ENCODE peak calls at places on chromosomes 7 and 10, in four cellular contexts. K, H, S and N are unnamed samples. For H3K4me1, the result is how much of the 10 kb centered on the place peaks cover.

GRCh38 chr10:72297281-72297967 is 23.7 kb downstream of the DDIT4 start:
- DNase-seq in K (peak), H (peak), S (peak), N (peak)

GRCh38 chr7:33179519-33179918 is 50.2 kb downstream of the BBS9 start:
- DNase-seq in K (no peak), H (no peak), S (no peak), N (no peak)

GRCh38 chr10:22002531-22003110 is 909 bp downstream of the DNAJC1 start:
- DNase-seq in K (no peak), H (no peak), S (no peak), N (peak)

GRCh38 chr10:48490576-48491345 is 114.1 kb downstream of the ARHGAP22 start:
- DNase-seq in K (no peak), H (no peak), S (no peak), N (no peak)

GRCh38 chr10:24444337-24444736 is 235.4 kb downstream of the KIAA1217 start:
- DNase-seq in K (no peak), H (no peak), S (no peak), N (no peak)

GRCh38 chr7:28089120-28089714 is 91.4 kb downstream of the JAZF1 start:
- DNase-seq in K (no peak), H (no peak), S (no peak), N (no peak)

GRCh38 chr7:24828871-24829661 is 71.8 kb upstream of the GSDME start:
- DNase-seq in K (no peak), H (no peak), S (peak), N (peak)

GRCh38 chr7:54330216-54330800 is 211.9 kb upstream of the VSTM2A start:
- DNase-seq in K (no peak), H (no peak), S (no peak), N (no peak)

GRCh38 chr7:66500087-66500486 is 128.6 kb upstream of the KCTD7 start:
- DNase-seq in K (no peak), H (peak), S (no peak), N (no peak)

GRCh38 chr7:2658941-2659340 is 27.2 kb downstream of the TTYH3 start:
- DNase-seq in K (no peak), H (no peak), S (no peak), N (no peak)

GRCh38 chr10:7475046-7475860 is 64.4 kb upstream of the SFMBT2 start:
- DNase-seq in K (no peak), H (peak), S (no peak), N (no peak)

GRCh38 chr7:42986213-42986612 is 54.0 kb downstream of the MRPL32 start:
- DNase-seq in K (no peak), H (no peak), S (no peak), N (no peak)

GRCh38 chr10:100115011-100115770 is 33.5 kb upstream of the CPN1 start:
- DNase-seq in K (no peak), H (peak), S (no peak), N (no peak)

GRCh38 chr10:104300002-104300735 is 31.2 kb downstream of the GSTO2 start:
- DNase-seq in K (no peak), H (peak), S (no peak), N (no peak)

GRCh38 chr7:28354601-28355062 is 57.7 kb upstream of the CREB5 start:
- DNase-seq in K (no peak), H (no peak), S (no peak), N (no peak)

GRCh38 chr7:46772740-46773139 is 809.2 kb downstream of the TNS3 start:
- DNase-seq in K (no peak), H (no peak), S (no peak), N (no peak)
- H3K27ac ChIP-seq in K (no peak), H (no peak), S (peak), N (no peak)

GRCh38 chr7:131533566-131534561 is 22.6 kb downstream of the PODXL start:
- DNase-seq in K (no peak), H (no peak), S (no peak), N (no peak)
- H3K4me1 ChIP-seq in K (under half), H (under half), S (under half), N (under half)

DNA sequence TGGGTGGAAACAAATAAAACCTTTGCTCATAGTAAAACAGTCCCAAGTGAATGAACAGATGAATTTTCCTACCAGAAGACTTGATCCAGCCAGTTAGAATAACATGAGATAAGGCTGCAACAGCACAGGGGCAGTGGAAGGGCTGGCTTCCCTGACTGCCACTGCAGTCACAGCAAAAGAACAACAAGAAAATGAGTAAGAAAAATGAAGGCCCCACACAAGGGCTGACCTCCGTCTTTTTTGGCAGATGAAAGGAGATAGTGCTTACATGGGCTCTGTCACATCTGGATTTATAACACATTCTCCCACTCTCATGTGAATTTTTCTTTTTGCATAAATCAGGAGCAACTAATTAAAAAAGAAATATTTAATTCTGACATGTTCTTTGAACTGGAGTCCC is 99.7 kb downstream of the NRP1 start:
- DNase-seq in K (no peak), H (peak), S (no peak), N (no peak)
- H3K27ac ChIP-seq in K (no peak), H (peak), S (peak), N (no peak)

GRCh38 chr10:3729397-3729796 is 55.6 kb downstream of the KLF6 start:
- DNase-seq in K (peak), H (no peak), S (no peak), N (no peak)
- H3K4me1 ChIP-seq in K (under half), H (under half), S (under half), N (under half)

DNA sequence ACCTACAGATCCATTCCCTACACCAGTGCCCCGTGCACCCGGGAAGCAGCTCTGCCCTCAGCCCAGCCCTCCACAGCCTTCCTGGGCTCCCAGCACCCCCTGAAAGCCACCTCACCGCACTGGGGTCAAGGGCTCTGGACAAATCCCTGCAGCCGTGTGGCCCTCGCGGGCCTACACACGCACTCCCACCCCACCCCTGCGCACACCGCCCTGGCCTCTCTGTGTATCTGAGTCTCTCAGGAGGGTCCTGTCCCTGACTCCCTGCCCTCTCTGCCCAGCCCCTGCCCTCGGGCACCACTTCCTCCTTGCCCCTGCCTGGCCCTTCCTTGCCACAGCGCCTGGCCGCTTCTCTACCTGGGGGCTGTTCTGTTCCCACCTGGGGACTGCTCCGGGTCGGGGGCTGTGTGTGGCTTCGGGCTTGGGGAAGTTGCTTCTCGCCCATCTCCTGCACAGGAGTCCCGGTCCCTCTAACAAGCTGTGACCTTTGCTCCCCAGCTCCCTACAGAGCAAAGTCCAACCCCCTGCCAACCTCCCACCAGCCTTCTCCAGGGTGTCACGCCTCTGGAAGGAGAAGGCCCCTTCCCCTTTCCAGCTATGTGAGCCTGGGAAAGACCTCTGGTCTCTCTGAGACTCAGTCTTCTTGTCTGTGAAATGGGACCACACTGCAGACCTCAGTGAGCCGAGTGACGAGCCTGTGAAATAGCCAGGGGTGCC is 1.5 kb downstream of the TMEM184A start:
- DNase-seq in K (no peak), H (no peak), S (no peak), N (peak)
- H3K27ac ChIP-seq in K (peak), H (no peak), S (peak), N (peak)

DNA sequence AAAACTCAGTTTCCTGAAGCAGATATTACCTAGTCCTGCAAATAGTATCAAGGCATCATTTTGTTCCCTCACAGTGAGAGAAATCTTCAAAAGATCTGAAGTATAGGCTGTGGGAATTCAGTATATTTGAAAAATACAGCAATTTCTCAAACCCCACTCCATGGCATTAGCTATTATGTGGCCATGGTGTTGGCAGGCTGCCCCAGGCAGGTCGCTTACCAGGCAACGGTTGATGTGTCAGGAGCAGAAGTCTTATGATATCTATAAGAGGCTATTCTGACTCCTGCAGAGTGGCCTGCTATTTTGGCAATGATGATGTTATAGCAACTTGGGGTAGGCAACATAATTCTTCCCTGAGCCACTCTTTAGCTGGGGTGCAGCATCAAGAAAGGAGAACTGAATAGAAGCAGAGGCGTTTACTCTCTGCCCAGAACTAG is 187.9 kb downstream of the PLXDC2 start:
- DNase-seq in K (no peak), H (no peak), S (no peak), N (no peak)
- H3K4me1 ChIP-seq in K (under half), H (under half), S (under half), N (under half)

GRCh38 chr10:29055091-29055490 is 233.8 kb upstream of the LYZL1 start:
- DNase-seq in K (no peak), H (no peak), S (no peak), N (no peak)
- H3K27ac ChIP-seq in K (no peak), H (no peak), S (no peak), N (no peak)